ENCODE peak calls at places on chromosomes 7 and 10, in eight cellular contexts. B, P, D, M, V, N, S and O are unnamed samples.

GRCh38 chr10:6231730-6232129 is 29.0 kb downstream of the PFKFB3 start:
- DNase-seq in P (no peak), V (no peak), B (no peak), S (no peak), M (no peak), D (no peak), N (no peak), O (no peak)

GRCh38 chr10:121753726-121754476 is 155.7 kb upstream of the FGFR2 start:
- DNase-seq in V (peak; percentile 11), D (peak; percentile 6), N (no peak), B (no peak), S (no peak), P (no peak), M (peak; percentile 78), O (no peak)

GRCh38 chr10:530717-531116 is 158.8 kb downstream of the DIP2C start:
- DNase-seq in S (no peak), B (no peak), N (no peak), D (peak; percentile 44), M (no peak), P (no peak), V (no peak), O (no peak)

GRCh38 chr10:132632851-132633684 is 95.5 kb downstream of the INPP5A start:
- DNase-seq in S (no peak), V (peak; percentile 1), P (no peak), D (no peak), B (no peak), M (no peak), N (no peak), O (no peak)

GRCh38 chr10:14356921-14357320 is 26.2 kb upstream of the FRMD4A start:
- DNase-seq in S (no peak), N (no peak), P (no peak), M (no peak), V (no peak), D (no peak), B (no peak), O (no peak)

GRCh38 chr7:41979834-41980307 is 257.1 kb downstream of the GLI3 start:
- DNase-seq in D (peak; percentile 33), V (peak; percentile 5), P (peak; percentile 32), N (peak; percentile 2), M (no peak), S (no peak), B (peak; percentile 42), O (peak; percentile 19)

GRCh38 chr7:49850921-49851613 is 77.6 kb downstream of the VWC2 start:
- DNase-seq in N (no peak), V (no peak), S (no peak), D (no peak), P (no peak), M (no peak), B (no peak), O (no peak)

GRCh38 chr10:124449170-124450009 is 445 bp downstream of the NKX1-2 start:
- DNase-seq in B (no peak), P (no peak), N (no peak), M (no peak), S (no peak), V (no peak), D (no peak), O (no peak)

GRCh38 chr7:154598405-154598804 is 404.5 kb downstream of the PAXIP1 start:
- DNase-seq in M (no peak), D (no peak), S (no peak), N (no peak), P (no peak), V (no peak), B (no peak), O (no peak)

GRCh38 chr10:131056091-131056490 is 255.4 kb downstream of the TCERG1L start:
- DNase-seq in V (no peak), M (no peak), N (no peak), S (no peak), D (no peak), B (no peak), P (no peak), O (no peak)

GRCh38 chr7:80882213-80882801 is 36.5 kb downstream of the SEMA3C start:
- DNase-seq in N (no peak), P (no peak), M (no peak), B (no peak), S (no peak), D (no peak), V (no peak), O (no peak)

GRCh38 chr10:102673961-102674511 is 29.8 kb downstream of the TRIM8 start:
- DNase-seq in D (no peak), S (peak; percentile 80), P (peak; percentile 45), V (peak; percentile 77), B (no peak), N (peak; percentile 79), M (no peak), O (peak; percentile 93)

GRCh38 chr7:81761821-81762220 is 8.0 kb downstream of the HGF start:
- DNase-seq in M (no peak), S (no peak), V (no peak), N (no peak), D (no peak), P (no peak), B (no peak), O (no peak)

GRCh38 chr7:152176797-152177196 is 151.3 kb downstream of the GALNT11 start:
- DNase-seq in P (no peak), S (no peak), D (no peak), M (no peak), V (no peak), N (no peak), B (no peak), O (no peak)

GRCh38 chr7:134546903-134547737 is 1.8 kb upstream of the AKR1B15 start:
- DNase-seq in D (peak; percentile 59), S (peak; percentile 61), B (peak; percentile 77), N (no peak), P (peak; percentile 55), V (peak; percentile 80), M (no peak), O (peak; percentile 53)

GRCh38 chr10:1495915-1496517 is 241.3 kb downstream of the ADARB2 start:
- DNase-seq in P (no peak), M (no peak), V (no peak), D (no peak), N (no peak), S (no peak), B (no peak), O (no peak)

GRCh38 chr7:6171532-6172330 is 100.7 kb downstream of the CYTH3 start:
- DNase-seq in B (no peak), N (no peak), S (no peak), V (no peak), P (no peak), D (no peak), M (no peak), O (no peak)

GRCh38 chr10:53864850-53865249 is 936.2 kb downstream of the PCDH15 start:
- DNase-seq in B (no peak), N (no peak), D (no peak), M (no peak), V (no peak), S (no peak), P (no peak), O (no peak)